ENCODE peak calls at places on chromosomes 5 and 9, in six cellular contexts. One of them, this sample, is unnamed.

GRCh38 chr5:55600536-55601208 is 65.9 kb upstream of the PLPP1 start:
- DNase-seq in Ammon's horn: no peak
- DNase-seq in glutamatergic neuron: no peak
- DNase-seq in brain microvascular endothelial cell: peak
- DNase-seq in nucleus accumbens: no peak
- DNase-seq in psoas muscle: no peak
- DNase-seq in this sample: peak

GRCh38 chr9:77651203-77651602 is 3.1 kb upstream of the GNA14 start:
- DNase-seq in Ammon's horn: no peak
- DNase-seq in glutamatergic neuron: no peak
- DNase-seq in brain microvascular endothelial cell: no peak
- DNase-seq in nucleus accumbens: no peak
- DNase-seq in psoas muscle: no peak
- DNase-seq in this sample: no peak

GRCh38 chr9:2570615-2571479 is 50.7 kb upstream of the VLDLR start:
- DNase-seq in Ammon's horn: peak
- DNase-seq in glutamatergic neuron: no peak
- DNase-seq in brain microvascular endothelial cell: peak
- DNase-seq in nucleus accumbens: no peak
- DNase-seq in psoas muscle: peak
- DNase-seq in this sample: peak

GRCh38 chr9:88529496-88529895 is 5.5 kb upstream of the NXNL2 start:
- DNase-seq in Ammon's horn: no peak
- DNase-seq in glutamatergic neuron: no peak
- DNase-seq in brain microvascular endothelial cell: no peak
- DNase-seq in nucleus accumbens: no peak
- DNase-seq in psoas muscle: no peak
- DNase-seq in this sample: no peak

GRCh38 chr9:119114681-119115080 is 254.6 kb downstream of the BRINP1 start:
- DNase-seq in Ammon's horn: peak
- DNase-seq in glutamatergic neuron: no peak
- DNase-seq in brain microvascular endothelial cell: no peak
- DNase-seq in nucleus accumbens: no peak
- DNase-seq in psoas muscle: no peak
- DNase-seq in this sample: no peak

GRCh38 chr9:20624201-20625002 is 2.1 kb upstream of the MLLT3 start:
- DNase-seq in Ammon's horn: peak
- DNase-seq in glutamatergic neuron: peak
- DNase-seq in brain microvascular endothelial cell: peak
- DNase-seq in nucleus accumbens: peak
- DNase-seq in psoas muscle: no peak
- DNase-seq in this sample: peak

GRCh38 chr9:133238272-133238850 is 29.3 kb upstream of the OBP2B start:
- DNase-seq in Ammon's horn: peak
- DNase-seq in glutamatergic neuron: peak
- DNase-seq in brain microvascular endothelial cell: peak
- DNase-seq in nucleus accumbens: no peak
- DNase-seq in psoas muscle: peak
- DNase-seq in this sample: peak

GRCh38 chr9:109194157-109194556 is 27.1 kb upstream of the FRRS1L start:
- DNase-seq in Ammon's horn: no peak
- DNase-seq in glutamatergic neuron: peak
- DNase-seq in brain microvascular endothelial cell: peak
- DNase-seq in nucleus accumbens: no peak
- DNase-seq in psoas muscle: no peak
- DNase-seq in this sample: no peak

GRCh38 chr5:15566306-15566705 is 66.3 kb downstream of the FBXL7 start:
- DNase-seq in Ammon's horn: no peak
- DNase-seq in glutamatergic neuron: no peak
- DNase-seq in brain microvascular endothelial cell: no peak
- DNase-seq in nucleus accumbens: no peak
- DNase-seq in psoas muscle: no peak
- DNase-seq in this sample: no peak

GRCh38 chr5:14685757-14686156 is 21.2 kb downstream of the OTULIN start:
- DNase-seq in Ammon's horn: peak
- DNase-seq in glutamatergic neuron: no peak
- DNase-seq in brain microvascular endothelial cell: peak
- DNase-seq in nucleus accumbens: peak
- DNase-seq in psoas muscle: no peak
- DNase-seq in this sample: peak

GRCh38 chr9:136665111-136665703 is 2.5 kb downstream of the EGFL7 start:
- DNase-seq in Ammon's horn: no peak
- DNase-seq in glutamatergic neuron: no peak
- DNase-seq in brain microvascular endothelial cell: no peak
- DNase-seq in nucleus accumbens: no peak
- DNase-seq in psoas muscle: no peak
- DNase-seq in this sample: peak

GRCh38 chr9:19229725-19230355 is 653 bp upstream of the DENND4C start:
- DNase-seq in Ammon's horn: no peak
- DNase-seq in glutamatergic neuron: peak
- DNase-seq in brain microvascular endothelial cell: peak
- DNase-seq in nucleus accumbens: peak
- DNase-seq in psoas muscle: no peak
- DNase-seq in this sample: peak

GRCh38 chr9:107386396-107386795 is 103.2 kb downstream of the KLF4 start:
- DNase-seq in Ammon's horn: no peak
- DNase-seq in glutamatergic neuron: no peak
- DNase-seq in brain microvascular endothelial cell: no peak
- DNase-seq in nucleus accumbens: no peak
- DNase-seq in psoas muscle: peak
- DNase-seq in this sample: no peak

GRCh38 chr5:118044169-118044568 is 944.2 kb downstream of the DTWD2 start:
- DNase-seq in Ammon's horn: no peak
- DNase-seq in glutamatergic neuron: no peak
- DNase-seq in brain microvascular endothelial cell: no peak
- DNase-seq in nucleus accumbens: no peak
- DNase-seq in psoas muscle: no peak
- DNase-seq in this sample: no peak

This sample was measured in endothelial cell of umbilical vein.